ENCODE peak calls at places on chromosomes 12 and 14, in four cellular contexts. G is tibial artery, S is anterior cingulate cortex, N is C1 segment of cervical spinal cord. M is an unnamed sample.

GRCh38 chr14:105316563-105316941 is 2.0 kb downstream of the PACS2 start:
- DNase-seq in G (no peak), S (no peak), N (no peak), M (no peak)

GRCh38 chr14:104425763-104426691 is 153.5 kb upstream of the C14orf180 start:
- DNase-seq in G (no peak), S (no peak), N (no peak), M (no peak)

GRCh38 chr14:36676236-36676635 is 14.6 kb downstream of the PAX9 start:
- DNase-seq in G (no peak), S (no peak), N (no peak), M (no peak)

GRCh38 chr12:84562331-84562730 is 350.3 kb downstream of the SLC6A15 start:
- DNase-seq in G (no peak), S (no peak), N (no peak), M (no peak)

GRCh38 chr14:93936245-93936644 is 9.1 kb downstream of the FAM181A start:
- DNase-seq in G (no peak), S (no peak), N (no peak), M (no peak)

GRCh38 chr12:39287817-39288216 is 155.1 kb downstream of the KIF21A start:
- DNase-seq in G (no peak), S (no peak), N (no peak), M (no peak)

GRCh38 chr12:57248934-57249742 is 1.8 kb downstream of the STAC3 start:
- DNase-seq in G (no peak), S (no peak), N (no peak), M (no peak)

GRCh38 chr14:101121399-101122113 is 218.0 kb upstream of the RTL1 start:
- DNase-seq in G (peak), S (no peak), N (no peak), M (no peak)

GRCh38 chr12:92028039-92028709 is 117.5 kb downstream of the BTG1 start:
- DNase-seq in G (no peak), S (no peak), N (no peak), M (no peak)

GRCh38 chr14:68591786-68592185 is 201.1 kb downstream of the ZFP36L1 start:
- DNase-seq in G (peak), S (no peak), N (no peak), M (no peak)

GRCh38 chr14:101113108-101113612 is 209.6 kb upstream of the RTL1 start:
- DNase-seq in G (peak), S (no peak), N (no peak), M (no peak)

GRCh38 chr14:46245281-46245680 is 406.3 kb downstream of the RPL10L start:
- DNase-seq in G (no peak), S (no peak), N (no peak), M (no peak)

GRCh38 chr14:87908591-87908990 is 84.4 kb downstream of the GALC start:
- DNase-seq in G (no peak), S (no peak), N (no peak), M (no peak)

GRCh38 chr14:77123381-77124344 is 17.9 kb downstream of the ZDHHC22 start:
- DNase-seq in G (no peak), S (peak), N (peak), M (no peak)

GRCh38 chr14:49687942-49688700 is at the start of gene POLE2:
- DNase-seq in G (peak), S (peak), N (peak), M (peak)

GRCh38 chr14:26522985-26523384 is 74.8 kb downstream of the NOVA1 start:
- DNase-seq in G (no peak), S (no peak), N (no peak), M (no peak)

GRCh38 chr12:27244680-27245005 is 557 bp downstream of the STK38L start:
- DNase-seq in G (no peak), S (no peak), N (no peak), M (no peak)

GRCh38 chr12:78797201-78797931 is 67.2 kb upstream of the SYT1 start:
- DNase-seq in G (no peak), S (no peak), N (no peak), M (no peak)

GRCh38 chr12:96879301-96879700 is 27.8 kb upstream of the NEDD1 start:
- DNase-seq in G (no peak), S (no peak), N (no peak), M (no peak)

GRCh38 chr12:82880442-82880901 is 193.8 kb downstream of the TMTC2 start:
- DNase-seq in G (no peak), S (no peak), N (no peak), M (no peak)

GRCh38 chr14:104467236-104467635 is 112.3 kb upstream of the C14orf180 start:
- DNase-seq in G (no peak), S (no peak), N (no peak), M (no peak)

GRCh38 chr12:857611-858010 is 91.9 kb downstream of the RAD52 start:
- DNase-seq in G (peak), S (no peak), N (no peak), M (no peak)

GRCh38 chr12:93184664-93185368 is 192.9 kb upstream of the NUDT4 start:
- DNase-seq in G (no peak), S (no peak), N (peak), M (no peak)

GRCh38 chr12:39294712-39295111 is 148.2 kb downstream of the KIF21A start:
- DNase-seq in G (no peak), S (no peak), N (no peak), M (no peak)

GRCh38 chr14:29518335-29518734 is 409.3 kb downstream of the PRKD1 start:
- DNase-seq in G (no peak), S (no peak), N (no peak), M (no peak)

GRCh38 chr14:101220921-101221510 is 317.5 kb upstream of the RTL1 start:
- DNase-seq in G (no peak), S (no peak), N (no peak), M (no peak)

GRCh38 chr12:56202366-56202765 is 13.1 kb upstream of the SMARCC2 start:
- DNase-seq in G (no peak), S (no peak), N (no peak), M (no peak)

GRCh38 chr14:80930836-80931389 is 10.6 kb downstream of the CEP128 start:
- DNase-seq in G (no peak), S (no peak), N (no peak), M (peak)

GRCh38 chr14:40417777-40418401 is 985.7 kb upstream of the FBXO33 start:
- DNase-seq in G (no peak), S (no peak), N (peak), M (peak)

GRCh38 chr14:76975865-76976622 is 52.5 kb downstream of the IRF2BPL start:
- DNase-seq in G (no peak), S (no peak), N (no peak), M (no peak)

GRCh38 chr14:88737245-88737644 is 55.5 kb downstream of the EML5 start:
- DNase-seq in G (no peak), S (no peak), N (no peak), M (no peak)

GRCh38 chr12:41188058-41188840 is at the start of gene PDZRN4:
- DNase-seq in G (peak), S (no peak), N (peak), M (no peak)

GRCh38 chr12:68495666-68496065 is 115.0 kb upstream of the RAP1B start:
- DNase-seq in G (no peak), S (no peak), N (no peak), M (no peak)

GRCh38 chr12:5661820-5662219 is 229.9 kb downstream of the NTF3 start:
- DNase-seq in G (no peak), S (no peak), N (no peak), M (no peak)

GRCh38 chr12:94525951-94526350 is 66.3 kb upstream of the CEP83 start:
- DNase-seq in G (no peak), S (no peak), N (no peak), M (no peak)

M was measured in activated naive CD8-positive, alpha-beta T cell treated with anti-CD3 and anti-CD28 coated beads for 36 hours.